ENCODE peak calls at places on chromosome 16, in seven cellular contexts. One of them, this sample, is unnamed.

GRCh38 chr16:19559242-19559910 is 3.9 kb downstream of the VPS35L start:
- DNase-seq in activated CD4-positive, alpha-beta T cell treated with anti-CD3 and anti-CD28 coated beads for 36 hours: peak
- DNase-seq in lung: no peak
- DNase-seq in stimulated activated naive B cell treated with anti-CD40 and anti-IgM and Interleukin-4, amounts not matched to agents 10 μg/mL and 1 μg/mL and 100 μg/mL, for 72 hours: no peak
- DNase-seq in HTR-8/SVneo: peak
- DNase-seq in NCI-H187: no peak
- DNase-seq in NCI-H2081: peak
- DNase-seq in this sample: peak

GRCh38 chr16:69848635-69849545 is 86.8 kb downstream of the WWP2 start:
- DNase-seq in stimulated activated naive B cell treated with anti-CD40 and anti-IgM and Interleukin-4, amounts not matched to agents 10 μg/mL and 1 μg/mL and 100 μg/mL, for 72 hours: no peak
- DNase-seq in HTR-8/SVneo: peak
- DNase-seq in lung: peak
- DNase-seq in NCI-H187: no peak
- DNase-seq in NCI-H2081: no peak
- DNase-seq in activated CD4-positive, alpha-beta T cell treated with anti-CD3 and anti-CD28 coated beads for 36 hours: no peak
- DNase-seq in this sample: no peak

GRCh38 chr16:48129926-48130325 is 25.9 kb downstream of the ABCC12 start:
- DNase-seq in NCI-H2081: no peak
- DNase-seq in lung: no peak
- DNase-seq in activated CD4-positive, alpha-beta T cell treated with anti-CD3 and anti-CD28 coated beads for 36 hours: no peak
- DNase-seq in stimulated activated naive B cell treated with anti-CD40 and anti-IgM and Interleukin-4, amounts not matched to agents 10 μg/mL and 1 μg/mL and 100 μg/mL, for 72 hours: no peak
- DNase-seq in NCI-H187: no peak
- DNase-seq in HTR-8/SVneo: no peak
- DNase-seq in this sample: no peak

GRCh38 chr16:16778322-16778721 is 399.4 kb downstream of the NPIPA7 start:
- DNase-seq in activated CD4-positive, alpha-beta T cell treated with anti-CD3 and anti-CD28 coated beads for 36 hours: no peak
- DNase-seq in NCI-H187: no peak
- DNase-seq in HTR-8/SVneo: no peak
- DNase-seq in lung: no peak
- DNase-seq in stimulated activated naive B cell treated with anti-CD40 and anti-IgM and Interleukin-4, amounts not matched to agents 10 μg/mL and 1 μg/mL and 100 μg/mL, for 72 hours: no peak
- DNase-seq in NCI-H2081: no peak
- DNase-seq in this sample: no peak

GRCh38 chr16:85284138-85284897 is 172.0 kb upstream of the CIBAR2 start:
- DNase-seq in activated CD4-positive, alpha-beta T cell treated with anti-CD3 and anti-CD28 coated beads for 36 hours: no peak
- DNase-seq in stimulated activated naive B cell treated with anti-CD40 and anti-IgM and Interleukin-4, amounts not matched to agents 10 μg/mL and 1 μg/mL and 100 μg/mL, for 72 hours: no peak
- DNase-seq in HTR-8/SVneo: no peak
- DNase-seq in NCI-H2081: peak
- DNase-seq in NCI-H187: no peak
- DNase-seq in lung: no peak
- DNase-seq in this sample: peak

GRCh38 chr16:50653056-50653455 is 28.1 kb downstream of the SNX20 start:
- DNase-seq in lung: no peak
- DNase-seq in NCI-H187: no peak
- DNase-seq in HTR-8/SVneo: no peak
- DNase-seq in NCI-H2081: no peak
- DNase-seq in activated CD4-positive, alpha-beta T cell treated with anti-CD3 and anti-CD28 coated beads for 36 hours: no peak
- DNase-seq in stimulated activated naive B cell treated with anti-CD40 and anti-IgM and Interleukin-4, amounts not matched to agents 10 μg/mL and 1 μg/mL and 100 μg/mL, for 72 hours: no peak
- DNase-seq in this sample: no peak

GRCh38 chr16:10964039-10964890 is 19.9 kb downstream of the CLEC16A start:
- DNase-seq in stimulated activated naive B cell treated with anti-CD40 and anti-IgM and Interleukin-4, amounts not matched to agents 10 μg/mL and 1 μg/mL and 100 μg/mL, for 72 hours: peak
- DNase-seq in HTR-8/SVneo: peak
- DNase-seq in activated CD4-positive, alpha-beta T cell treated with anti-CD3 and anti-CD28 coated beads for 36 hours: peak
- DNase-seq in lung: peak
- DNase-seq in NCI-H187: peak
- DNase-seq in NCI-H2081: peak
- DNase-seq in this sample: peak

GRCh38 chr16:65572156-65572555 is 450.3 kb upstream of the CDH11 start:
- DNase-seq in lung: no peak
- DNase-seq in NCI-H187: no peak
- DNase-seq in activated CD4-positive, alpha-beta T cell treated with anti-CD3 and anti-CD28 coated beads for 36 hours: no peak
- DNase-seq in HTR-8/SVneo: no peak
- DNase-seq in stimulated activated naive B cell treated with anti-CD40 and anti-IgM and Interleukin-4, amounts not matched to agents 10 μg/mL and 1 μg/mL and 100 μg/mL, for 72 hours: no peak
- DNase-seq in NCI-H2081: no peak
- DNase-seq in this sample: no peak

GRCh38 chr16:50791522-50791921 is 49.6 kb downstream of the CYLD start:
- DNase-seq in HTR-8/SVneo: no peak
- DNase-seq in NCI-H2081: no peak
- DNase-seq in NCI-H187: no peak
- DNase-seq in stimulated activated naive B cell treated with anti-CD40 and anti-IgM and Interleukin-4, amounts not matched to agents 10 μg/mL and 1 μg/mL and 100 μg/mL, for 72 hours: no peak
- DNase-seq in activated CD4-positive, alpha-beta T cell treated with anti-CD3 and anti-CD28 coated beads for 36 hours: no peak
- DNase-seq in lung: no peak
- DNase-seq in this sample: no peak

GRCh38 chr16:77624085-77624484 is 98.2 kb upstream of the NUDT7 start:
- DNase-seq in lung: no peak
- DNase-seq in NCI-H187: no peak
- DNase-seq in activated CD4-positive, alpha-beta T cell treated with anti-CD3 and anti-CD28 coated beads for 36 hours: no peak
- DNase-seq in NCI-H2081: no peak
- DNase-seq in stimulated activated naive B cell treated with anti-CD40 and anti-IgM and Interleukin-4, amounts not matched to agents 10 μg/mL and 1 μg/mL and 100 μg/mL, for 72 hours: no peak
- DNase-seq in HTR-8/SVneo: no peak
- DNase-seq in this sample: no peak

GRCh38 chr16:5560084-5560483 is 462.5 kb upstream of the EEF2KMT start:
- DNase-seq in HTR-8/SVneo: no peak
- DNase-seq in stimulated activated naive B cell treated with anti-CD40 and anti-IgM and Interleukin-4, amounts not matched to agents 10 μg/mL and 1 μg/mL and 100 μg/mL, for 72 hours: no peak
- DNase-seq in NCI-H187: no peak
- DNase-seq in lung: no peak
- DNase-seq in activated CD4-positive, alpha-beta T cell treated with anti-CD3 and anti-CD28 coated beads for 36 hours: peak
- DNase-seq in NCI-H2081: no peak
- DNase-seq in this sample: no peak

GRCh38 chr16:28609631-28610594 is at the start of gene SULT1A1:
- DNase-seq in stimulated activated naive B cell treated with anti-CD40 and anti-IgM and Interleukin-4, amounts not matched to agents 10 μg/mL and 1 μg/mL and 100 μg/mL, for 72 hours: no peak
- DNase-seq in lung: peak
- DNase-seq in activated CD4-positive, alpha-beta T cell treated with anti-CD3 and anti-CD28 coated beads for 36 hours: no peak
- DNase-seq in NCI-H2081: no peak
- DNase-seq in HTR-8/SVneo: no peak
- DNase-seq in NCI-H187: no peak
- DNase-seq in this sample: no peak

This sample was measured in NCI-H748 treated with DMSO at 0.1 percent for 48 hours.